ENCODE peak calls at places on chromosomes 1 and 21, in eight cellular contexts. P is effector memory CD4-positive, alpha-beta T cell; X is NCI-H146; Q is lung microvascular endothelial cell; B is BJ; A is WTC11; E is CD8-positive, alpha-beta T cell; Y is T-helper 2 cell. H is an unnamed sample.

GRCh38 chr1:169692766-169693460 is 18.5 kb downstream of the SELL start:
- DNase-seq in X (no peak), P (no peak), A (no peak), Y (no peak), B (no peak), Q (no peak), E (no peak), H (no peak)

GRCh38 chr1:56302878-56303277 is 276.5 kb downstream of the PLPP3 start:
- DNase-seq in Y (no peak), E (no peak), A (no peak), Q (no peak), P (no peak), B (no peak), X (no peak), H (no peak)

GRCh38 chr1:118201524-118201923 is 16.5 kb upstream of the SPAG17 start:
- DNase-seq in E (no peak), A (no peak), B (no peak), Q (no peak), X (no peak), Y (no peak), P (no peak), H (no peak)

GRCh38 chr1:6795661-6796060 is 10.4 kb downstream of the CAMTA1 start:
- DNase-seq in P (no peak), A (no peak), Q (peak; percentile 72), E (no peak), Y (no peak), B (peak; percentile 52), X (no peak), H (no peak)

GRCh38 chr1:21098186-21098915 is 78.3 kb downstream of the EIF4G3 start:
- DNase-seq in B (no peak), Q (no peak), E (no peak), A (no peak), Y (no peak), X (no peak), P (no peak), H (no peak)

GRCh38 chr1:8464987-8465386 is 147.1 kb downstream of the SLC45A1 start:
- DNase-seq in X (no peak), A (no peak), Q (no peak), P (no peak), B (no peak), E (no peak), Y (no peak), H (no peak)

GRCh38 chr1:113252166-113252565 is 138.1 kb upstream of the MAGI3 start:
- DNase-seq in Y (no peak), X (no peak), B (no peak), P (no peak), A (no peak), E (no peak), Q (no peak), H (no peak)

GRCh38 chr1:20727746-20728316 is 4.7 kb downstream of the SH2D5 start:
- DNase-seq in B (no peak), A (peak; percentile 68), X (peak; percentile 65), E (no peak), Y (no peak), P (no peak), Q (peak; percentile 33), H (no peak)

GRCh38 chr1:53421208-53421607 is 38.0 kb upstream of the DMRTB1 start:
- DNase-seq in E (no peak), P (no peak), Q (no peak), A (no peak), Y (no peak), X (no peak), B (no peak), H (no peak)

GRCh38 chr1:228307218-228308023 is 99.2 kb downstream of the TRIM11 start:
- DNase-seq in X (no peak), Y (no peak), B (no peak), P (no peak), A (no peak), E (no peak), Q (no peak), H (no peak)

GRCh38 chr1:28437924-28438699 is 67.7 kb upstream of the RCC1 start:
- DNase-seq in B (peak; percentile 92), E (no peak), Q (peak; percentile 84), A (peak; percentile 24), P (no peak), X (peak; percentile 1), Y (no peak), H (no peak)

GRCh38 chr1:118963456-118964430 is 24.4 kb downstream of the TBX15 start:
- DNase-seq in X (no peak), E (no peak), Q (no peak), P (no peak), B (peak; percentile 90), Y (no peak), A (no peak), H (no peak)

GRCh38 chr1:222754386-222755139 is 17.6 kb downstream of the FAM177B start:
- DNase-seq in Y (no peak), B (peak; percentile 98), A (no peak), Q (no peak), X (no peak), P (no peak), E (no peak), H (no peak)

GRCh38 chr1:41876533-41877445 is 41.9 kb downstream of the HIVEP3 start:
- DNase-seq in A (no peak), Y (no peak), Q (no peak), X (no peak), P (no peak), E (no peak), B (no peak), H (no peak)

GRCh38 chr21:33434770-33435360 is 31.7 kb downstream of the IFNGR2 start:
- DNase-seq in E (no peak), Q (peak; percentile 49), A (no peak), B (peak; percentile 71), Y (no peak), P (no peak), X (no peak), H (no peak)

GRCh38 chr1:223146745-223147144 is 3.7 kb upstream of the TLR5 start:
- DNase-seq in Y (no peak), X (no peak), Q (no peak), A (no peak), E (no peak), B (no peak), P (no peak), H (no peak)

GRCh38 chr21:37562920-37563640 is 196.5 kb downstream of the DYRK1A start:
- DNase-seq in B (no peak), P (no peak), X (peak; percentile 47), Y (no peak), E (no peak), Q (no peak), A (peak; percentile 26), H (no peak)

GRCh38 chr1:229461032-229461668 is 27.3 kb upstream of the ACTA1 start:
- DNase-seq in X (no peak), Y (no peak), P (no peak), A (no peak), Q (no peak), E (no peak), B (no peak), H (no peak)

H was measured in iPS DF 6.9.